ENCODE peak calls at places on chromosomes 11 and 22, in seven cellular contexts. One of them, this sample, is unnamed.

GRCh38 chr11:57515332-57516060 is at the start of gene SLC43A1:
- DNase-seq in heart right ventricle: peak
- DNase-seq in WTC11: peak
- DNase-seq in thoracic aorta: no peak
- DNase-seq in BJ: no peak
- DNase-seq in uterus: peak
- DNase-seq in A549: no peak
- DNase-seq in this sample: peak

GRCh38 chr11:70184396-70184795 is 18.7 kb upstream of the FADD start:
- DNase-seq in heart right ventricle: no peak
- DNase-seq in WTC11: no peak
- DNase-seq in thoracic aorta: no peak
- DNase-seq in BJ: no peak
- DNase-seq in uterus: no peak
- DNase-seq in A549: no peak
- DNase-seq in this sample: no peak

GRCh38 chr11:78069465-78069864 is 5.8 kb downstream of the THRSP start:
- DNase-seq in heart right ventricle: no peak
- DNase-seq in WTC11: no peak
- DNase-seq in thoracic aorta: no peak
- DNase-seq in BJ: no peak
- DNase-seq in uterus: no peak
- DNase-seq in A549: no peak
- DNase-seq in this sample: no peak

GRCh38 chr11:9138612-9139579 is 47.5 kb upstream of the SCUBE2 start:
- DNase-seq in heart right ventricle: no peak
- DNase-seq in WTC11: no peak
- DNase-seq in thoracic aorta: peak
- DNase-seq in BJ: peak
- DNase-seq in uterus: peak
- DNase-seq in A549: peak
- DNase-seq in this sample: no peak

GRCh38 chr22:37260396-37260795 is 16.3 kb upstream of the RAC2 start:
- DNase-seq in heart right ventricle: no peak
- DNase-seq in WTC11: no peak
- DNase-seq in thoracic aorta: no peak
- DNase-seq in BJ: no peak
- DNase-seq in uterus: no peak
- DNase-seq in A549: no peak
- DNase-seq in this sample: no peak

GRCh38 chr11:102760355-102761035 is 19.9 kb downstream of the MMP10 start:
- DNase-seq in heart right ventricle: no peak
- DNase-seq in WTC11: no peak
- DNase-seq in thoracic aorta: no peak
- DNase-seq in BJ: peak
- DNase-seq in uterus: no peak
- DNase-seq in A549: peak
- DNase-seq in this sample: no peak

GRCh38 chr11:65867284-65868071 is 5.1 kb downstream of the EFEMP2 start:
- DNase-seq in heart right ventricle: no peak
- DNase-seq in WTC11: peak
- DNase-seq in thoracic aorta: no peak
- DNase-seq in BJ: no peak
- DNase-seq in uterus: peak
- DNase-seq in A549: no peak
- DNase-seq in this sample: no peak

GRCh38 chr11:27700351-27701261 is at the start of gene BDNF:
- DNase-seq in heart right ventricle: no peak
- DNase-seq in WTC11: peak
- DNase-seq in thoracic aorta: no peak
- DNase-seq in BJ: no peak
- DNase-seq in uterus: no peak
- DNase-seq in A549: peak
- DNase-seq in this sample: no peak

GRCh38 chr11:37502202-37502601 is 904.2 kb upstream of the RAG2 start:
- DNase-seq in heart right ventricle: no peak
- DNase-seq in WTC11: no peak
- DNase-seq in thoracic aorta: no peak
- DNase-seq in BJ: no peak
- DNase-seq in uterus: no peak
- DNase-seq in A549: no peak
- DNase-seq in this sample: no peak

GRCh38 chr11:93957553-93957952 is 63.6 kb upstream of the HEPHL1 start:
- DNase-seq in heart right ventricle: no peak
- DNase-seq in WTC11: no peak
- DNase-seq in thoracic aorta: no peak
- DNase-seq in BJ: no peak
- DNase-seq in uterus: no peak
- DNase-seq in A549: no peak
- DNase-seq in this sample: no peak

GRCh38 chr22:50544746-50545253 is 899 bp upstream of the KLHDC7B start:
- DNase-seq in heart right ventricle: no peak
- DNase-seq in WTC11: no peak
- DNase-seq in thoracic aorta: no peak
- DNase-seq in BJ: no peak
- DNase-seq in uterus: no peak
- DNase-seq in A549: no peak
- DNase-seq in this sample: peak

GRCh38 chr22:20607157-20607907 is 99.9 kb downstream of the MED15 start:
- DNase-seq in heart right ventricle: no peak
- DNase-seq in WTC11: no peak
- DNase-seq in thoracic aorta: no peak
- DNase-seq in BJ: no peak
- DNase-seq in uterus: no peak
- DNase-seq in A549: no peak
- DNase-seq in this sample: peak

GRCh38 chr11:69040581-69041260 is 8.0 kb upstream of the TPCN2 start:
- DNase-seq in heart right ventricle: no peak
- DNase-seq in WTC11: no peak
- DNase-seq in thoracic aorta: no peak
- DNase-seq in BJ: peak
- DNase-seq in uterus: no peak
- DNase-seq in A549: no peak
- DNase-seq in this sample: no peak

GRCh38 chr11:19740586-19740985 is 27.9 kb downstream of the NAV2 start:
- DNase-seq in heart right ventricle: no peak
- DNase-seq in WTC11: no peak
- DNase-seq in thoracic aorta: no peak
- DNase-seq in BJ: no peak
- DNase-seq in uterus: no peak
- DNase-seq in A549: no peak
- DNase-seq in this sample: no peak

GRCh38 chr22:44700456-44700855 is 1.5 kb upstream of the PRR5 start:
- DNase-seq in heart right ventricle: no peak
- DNase-seq in WTC11: no peak
- DNase-seq in thoracic aorta: no peak
- DNase-seq in BJ: no peak
- DNase-seq in uterus: no peak
- DNase-seq in A549: no peak
- DNase-seq in this sample: no peak

GRCh38 chr11:117222991-117223740 is 8.7 kb downstream of the PCSK7 start:
- DNase-seq in heart right ventricle: no peak
- DNase-seq in WTC11: no peak
- DNase-seq in thoracic aorta: no peak
- DNase-seq in BJ: no peak
- DNase-seq in uterus: peak
- DNase-seq in A549: no peak
- DNase-seq in this sample: no peak

GRCh38 chr22:39349506-39349966 is 255 bp upstream of the SYNGR1 start:
- DNase-seq in heart right ventricle: peak
- DNase-seq in WTC11: peak
- DNase-seq in thoracic aorta: no peak
- DNase-seq in BJ: no peak
- DNase-seq in uterus: peak
- DNase-seq in A549: no peak
- DNase-seq in this sample: peak

GRCh38 chr11:121455115-121455514 is 2.3 kb upstream of the SORL1-AS1 start:
- DNase-seq in heart right ventricle: no peak
- DNase-seq in WTC11: no peak
- DNase-seq in thoracic aorta: no peak
- DNase-seq in BJ: no peak
- DNase-seq in uterus: no peak
- DNase-seq in A549: no peak
- DNase-seq in this sample: no peak

GRCh38 chr11:66373261-66373660 is 1.7 kb upstream of the SLC29A2 start:
- DNase-seq in heart right ventricle: peak
- DNase-seq in WTC11: no peak
- DNase-seq in thoracic aorta: no peak
- DNase-seq in BJ: no peak
- DNase-seq in uterus: no peak
- DNase-seq in A549: no peak
- DNase-seq in this sample: no peak

GRCh38 chr11:9834281-9834680 is 170.4 kb downstream of the SWAP70 start:
- DNase-seq in heart right ventricle: no peak
- DNase-seq in WTC11: no peak
- DNase-seq in thoracic aorta: no peak
- DNase-seq in BJ: no peak
- DNase-seq in uterus: no peak
- DNase-seq in A549: no peak
- DNase-seq in this sample: no peak

GRCh38 chr11:2091112-2091746 is 48.0 kb downstream of the IGF2 start:
- DNase-seq in heart right ventricle: no peak
- DNase-seq in WTC11: no peak
- DNase-seq in thoracic aorta: no peak
- DNase-seq in BJ: no peak
- DNase-seq in uterus: no peak
- DNase-seq in A549: no peak
- DNase-seq in this sample: no peak

DNA sequence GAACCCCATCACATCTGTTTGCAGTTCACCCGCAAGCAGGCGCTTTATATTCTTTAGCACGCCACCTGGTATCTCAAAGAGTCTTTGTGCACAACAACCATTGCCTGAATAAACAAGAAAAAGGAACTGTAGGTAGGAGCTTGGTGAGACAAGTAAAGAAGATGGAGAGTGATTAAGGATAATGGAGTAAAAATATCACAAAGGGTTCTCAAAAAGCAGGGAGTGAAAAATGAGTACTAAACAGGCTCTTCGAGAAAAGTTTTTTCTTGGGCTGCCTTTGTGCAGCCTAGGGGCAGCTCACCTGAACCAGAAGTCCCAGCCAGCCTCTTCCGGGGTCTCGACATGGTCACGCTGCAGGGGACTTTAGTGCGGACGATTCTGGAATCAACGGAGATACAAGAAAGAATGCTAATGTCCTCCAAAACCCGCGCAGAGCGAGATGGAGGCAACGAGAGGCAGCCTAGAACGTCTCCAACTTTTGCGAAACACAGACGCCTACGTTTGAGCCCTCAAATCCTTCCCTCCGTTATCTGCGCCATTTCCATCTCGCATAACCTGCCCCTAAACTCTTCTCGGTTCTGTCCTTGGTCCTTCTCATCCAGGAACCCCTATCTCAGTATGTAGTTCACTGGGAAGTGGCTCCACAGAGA is 488 bp downstream of the THYN1 start:
- DNase-seq in heart right ventricle: no peak
- DNase-seq in WTC11: peak
- DNase-seq in thoracic aorta: no peak
- DNase-seq in BJ: no peak
- DNase-seq in uterus: peak
- DNase-seq in A549: no peak
- DNase-seq in this sample: no peak
- TF ChIP-seq CTCF in heart right ventricle: no peak
- TF ChIP-seq CTCF in WTC11: no peak
- TF ChIP-seq CTCF in thoracic aorta: no peak
- TF ChIP-seq CTCF in BJ: no peak
- TF ChIP-seq CTCF in uterus: no peak
- TF ChIP-seq CTCF in A549: no peak
- TF ChIP-seq CTCF in this sample: no peak

GRCh38 chr11:111849631-111850030 is 21.8 kb downstream of the ALG9 start:
- DNase-seq in heart right ventricle: no peak
- DNase-seq in WTC11: no peak
- DNase-seq in thoracic aorta: no peak
- DNase-seq in BJ: no peak
- DNase-seq in uterus: no peak
- DNase-seq in A549: no peak
- DNase-seq in this sample: no peak

GRCh38 chr11:111852103-111852502 is 19.3 kb downstream of the ALG9 start:
- DNase-seq in heart right ventricle: no peak
- DNase-seq in WTC11: no peak
- DNase-seq in thoracic aorta: no peak
- DNase-seq in BJ: no peak
- DNase-seq in uterus: no peak
- DNase-seq in A549: no peak
- DNase-seq in this sample: no peak

GRCh38 chr11:111851067-111851466 is 20.3 kb downstream of the ALG9 start:
- DNase-seq in heart right ventricle: no peak
- DNase-seq in WTC11: no peak
- DNase-seq in thoracic aorta: no peak
- DNase-seq in BJ: no peak
- DNase-seq in uterus: no peak
- DNase-seq in A549: no peak
- DNase-seq in this sample: no peak

GRCh38 chr11:111855506-111855905 is 15.9 kb downstream of the ALG9 start:
- DNase-seq in heart right ventricle: no peak
- DNase-seq in WTC11: no peak
- DNase-seq in thoracic aorta: no peak
- DNase-seq in BJ: no peak
- DNase-seq in uterus: no peak
- DNase-seq in A549: no peak
- DNase-seq in this sample: no peak

DNA sequence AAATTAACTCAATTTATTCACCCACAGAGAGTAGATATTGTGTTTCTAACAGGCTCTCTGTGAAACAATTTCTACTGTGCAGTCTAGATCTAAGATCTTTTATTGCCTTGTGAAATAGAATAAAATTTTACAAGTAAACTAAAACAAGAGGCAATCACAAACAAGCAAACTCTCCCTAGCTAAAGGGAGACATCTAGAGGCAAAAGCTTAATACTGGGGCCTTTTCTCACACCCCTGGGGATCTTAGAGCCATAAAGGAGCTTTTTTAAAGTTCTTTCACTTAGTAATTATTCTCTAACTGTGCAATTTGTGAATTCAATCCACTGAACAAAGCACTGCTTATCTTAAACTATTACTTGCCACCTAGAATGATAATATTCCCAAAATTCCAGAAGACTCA is 19.7 kb downstream of the ALG9 start:
- DNase-seq in heart right ventricle: no peak
- DNase-seq in WTC11: no peak
- DNase-seq in thoracic aorta: no peak
- DNase-seq in BJ: no peak
- DNase-seq in uterus: no peak
- DNase-seq in A549: no peak
- DNase-seq in this sample: no peak
- TF ChIP-seq CTCF in heart right ventricle: peak
- TF ChIP-seq CTCF in WTC11: no peak
- TF ChIP-seq CTCF in thoracic aorta: no peak
- TF ChIP-seq CTCF in BJ: peak
- TF ChIP-seq CTCF in uterus: no peak
- TF ChIP-seq CTCF in A549: peak
- TF ChIP-seq CTCF in this sample: no peak

GRCh38 chr22:30386608-30386959 is 627 bp downstream of the RNF215 start:
- DNase-seq in heart right ventricle: no peak
- DNase-seq in WTC11: no peak
- DNase-seq in thoracic aorta: no peak
- DNase-seq in BJ: no peak
- DNase-seq in uterus: peak
- DNase-seq in A549: no peak
- DNase-seq in this sample: no peak
- TF ChIP-seq CTCF in heart right ventricle: no peak
- TF ChIP-seq CTCF in WTC11: no peak
- TF ChIP-seq CTCF in thoracic aorta: no peak
- TF ChIP-seq CTCF in BJ: no peak
- TF ChIP-seq CTCF in uterus: no peak
- TF ChIP-seq CTCF in A549: no peak
- TF ChIP-seq CTCF in this sample: no peak

GRCh38 chr11:126815111-126815510 is 185.5 kb downstream of the KIRREL3 start:
- DNase-seq in heart right ventricle: no peak
- DNase-seq in WTC11: no peak
- DNase-seq in thoracic aorta: no peak
- DNase-seq in BJ: no peak
- DNase-seq in uterus: no peak
- DNase-seq in A549: no peak
- DNase-seq in this sample: no peak
- TF ChIP-seq CTCF in heart right ventricle: no peak
- TF ChIP-seq CTCF in WTC11: no peak
- TF ChIP-seq CTCF in thoracic aorta: no peak
- TF ChIP-seq CTCF in BJ: no peak
- TF ChIP-seq CTCF in uterus: no peak
- TF ChIP-seq CTCF in A549: no peak
- TF ChIP-seq CTCF in this sample: no peak

This sample was measured in natural killer cell.